ENCODE peak calls at places on chromosomes 1 and 21, in six cellular contexts. One of them, this sample, is unnamed.
A peak's percentile ranks its signal among the peaks of the same experiment; 100 is the strongest.

GRCh38 chr21:33327326-33327725 is 2.6 kb downstream of the IFNAR1 start:
- DNase-seq in CMK: no peak
- DNase-seq in NAMALWA: no peak
- DNase-seq in NCI-H774: no peak
- DNase-seq in body of pancreas: no peak
- DNase-seq in endodermal cell: no peak
- DNase-seq in this sample: no peak

GRCh38 chr1:20411196-20411980 is 74.6 kb downstream of the CAMK2N1 start:
- DNase-seq in NAMALWA: no peak
- DNase-seq in body of pancreas: peak; percentile 21
- DNase-seq in NCI-H774: no peak
- DNase-seq in CMK: no peak
- DNase-seq in endodermal cell: peak; percentile 75
- DNase-seq in this sample: no peak

GRCh38 chr1:32068891-32069590 is 3.7 kb upstream of the TMEM39B start:
- DNase-seq in NAMALWA: no peak
- DNase-seq in body of pancreas: no peak
- DNase-seq in endodermal cell: peak; percentile 67
- DNase-seq in CMK: no peak
- DNase-seq in NCI-H774: no peak
- DNase-seq in this sample: no peak

GRCh38 chr1:50208296-50208695 is 99.6 kb downstream of the ELAVL4 start:
- DNase-seq in NAMALWA: no peak
- DNase-seq in endodermal cell: no peak
- DNase-seq in body of pancreas: no peak
- DNase-seq in CMK: no peak
- DNase-seq in NCI-H774: no peak
- DNase-seq in this sample: no peak

GRCh38 chr1:58432813-58433668 is 113.5 kb downstream of the OMA1 start:
- DNase-seq in endodermal cell: peak; percentile 89
- DNase-seq in CMK: no peak
- DNase-seq in NCI-H774: no peak
- DNase-seq in NAMALWA: no peak
- DNase-seq in body of pancreas: no peak
- DNase-seq in this sample: no peak

GRCh38 chr1:247182994-247183393 is 11.2 kb upstream of the ZNF124 start:
- DNase-seq in NAMALWA: no peak
- DNase-seq in CMK: no peak
- DNase-seq in NCI-H774: no peak
- DNase-seq in body of pancreas: no peak
- DNase-seq in endodermal cell: no peak
- DNase-seq in this sample: no peak

GRCh38 chr1:215114154-215114933 is 31.8 kb downstream of the KCNK2 start:
- DNase-seq in body of pancreas: no peak
- DNase-seq in CMK: no peak
- DNase-seq in endodermal cell: no peak
- DNase-seq in NCI-H774: peak; percentile 15
- DNase-seq in NAMALWA: no peak
- DNase-seq in this sample: no peak

GRCh38 chr1:54699936-54700525 is 15.6 kb upstream of the TTC4 start:
- DNase-seq in CMK: no peak
- DNase-seq in endodermal cell: no peak
- DNase-seq in body of pancreas: no peak
- DNase-seq in NAMALWA: no peak
- DNase-seq in NCI-H774: no peak
- DNase-seq in this sample: no peak

GRCh38 chr1:229137274-229137673 is 133.6 kb upstream of the RAB4A start:
- DNase-seq in body of pancreas: no peak
- DNase-seq in NAMALWA: no peak
- DNase-seq in CMK: no peak
- DNase-seq in endodermal cell: no peak
- DNase-seq in NCI-H774: no peak
- DNase-seq in this sample: no peak

GRCh38 chr1:33586111-33586510 is 113.7 kb downstream of the ZSCAN20 start:
- DNase-seq in CMK: no peak
- DNase-seq in endodermal cell: no peak
- DNase-seq in NAMALWA: no peak
- DNase-seq in body of pancreas: no peak
- DNase-seq in NCI-H774: no peak
- DNase-seq in this sample: no peak

GRCh38 chr1:242871631-242872030 is 347.1 kb upstream of the PLD5 start:
- DNase-seq in endodermal cell: no peak
- DNase-seq in NCI-H774: no peak
- DNase-seq in CMK: no peak
- DNase-seq in NAMALWA: no peak
- DNase-seq in body of pancreas: no peak
- DNase-seq in this sample: no peak

GRCh38 chr21:38839683-38840286 is 34.1 kb downstream of the ETS2 start:
- DNase-seq in endodermal cell: no peak
- DNase-seq in CMK: no peak
- DNase-seq in NAMALWA: no peak
- DNase-seq in body of pancreas: no peak
- DNase-seq in NCI-H774: no peak
- DNase-seq in this sample: no peak

GRCh38 chr1:13699936-13700520 is at the start of gene PRDM2:
- DNase-seq in NCI-H774: peak; percentile 11
- DNase-seq in NAMALWA: peak; percentile 70
- DNase-seq in endodermal cell: peak; percentile 73
- DNase-seq in CMK: no peak
- DNase-seq in body of pancreas: peak; percentile 52
- DNase-seq in this sample: peak; percentile 10

GRCh38 chr1:173870252-173871075 is 2.3 kb downstream of the ZBTB37 start:
- DNase-seq in body of pancreas: peak; percentile 74
- DNase-seq in endodermal cell: no peak
- DNase-seq in NAMALWA: no peak
- DNase-seq in NCI-H774: no peak
- DNase-seq in CMK: peak; percentile 71
- DNase-seq in this sample: peak; percentile 27

GRCh38 chr1:151130837-151131586 is 15.4 kb downstream of the SEMA6C start:
- DNase-seq in body of pancreas: peak; percentile 82
- DNase-seq in CMK: no peak
- DNase-seq in endodermal cell: peak; percentile 98
- DNase-seq in NCI-H774: peak; percentile 13
- DNase-seq in NAMALWA: no peak
- DNase-seq in this sample: peak; percentile 65

GRCh38 chr1:153271711-153272110 is 12.2 kb downstream of the LORICRIN start:
- DNase-seq in body of pancreas: no peak
- DNase-seq in endodermal cell: no peak
- DNase-seq in NCI-H774: no peak
- DNase-seq in NAMALWA: no peak
- DNase-seq in CMK: no peak
- DNase-seq in this sample: no peak

GRCh38 chr1:185046639-185047038 is 1.3 kb downstream of the RNF2 start:
- DNase-seq in NCI-H774: no peak
- DNase-seq in endodermal cell: no peak
- DNase-seq in body of pancreas: no peak
- DNase-seq in NAMALWA: no peak
- DNase-seq in CMK: no peak
- DNase-seq in this sample: no peak

GRCh38 chr21:41865002-41865777 is 14.0 kb downstream of the PRDM15 start:
- DNase-seq in CMK: peak; percentile 57
- DNase-seq in endodermal cell: peak; percentile 28
- DNase-seq in body of pancreas: no peak
- DNase-seq in NCI-H774: no peak
- DNase-seq in NAMALWA: peak; percentile 55
- DNase-seq in this sample: no peak